ENCODE peak calls at places on chromosomes 1 and 21, in five cellular contexts. One of them, this sample, is unnamed.
A peak's percentile ranks its signal among the peaks of the same experiment; 100 is the strongest.

GRCh38 chr1:181603735-181604410 is 120.6 kb downstream of the CACNA1E start:
- DNase-seq in COR-L47: no peak
- DNase-seq in stimulated activated CD8-positive, alpha-beta memory T cell treated with anti-CD3 and anti-CD28 coated beads, Interleukin-4, amount 100 ng/mL, for 1 hour: no peak
- DNase-seq in mucosa of descending colon: peak; percentile 7
- DNase-seq in stimulated activated CD4-positive, alpha-beta T cell treated with anti-CD3 and anti-CD28 coated beads, Interleukin-15, amount 100 ng/mL, for 1 hour: no peak
- DNase-seq in this sample: no peak

GRCh38 chr1:37795340-37796110 is 1.9 kb downstream of the MANEAL start:
- DNase-seq in COR-L47: peak; percentile 43
- DNase-seq in stimulated activated CD8-positive, alpha-beta memory T cell treated with anti-CD3 and anti-CD28 coated beads, Interleukin-4, amount 100 ng/mL, for 1 hour: no peak
- DNase-seq in mucosa of descending colon: peak; percentile 82
- DNase-seq in stimulated activated CD4-positive, alpha-beta T cell treated with anti-CD3 and anti-CD28 coated beads, Interleukin-15, amount 100 ng/mL, for 1 hour: no peak
- DNase-seq in this sample: peak; percentile 39

GRCh38 chr1:17438977-17439249 is 564 bp downstream of the RCC2 start:
- DNase-seq in COR-L47: no peak
- DNase-seq in stimulated activated CD8-positive, alpha-beta memory T cell treated with anti-CD3 and anti-CD28 coated beads, Interleukin-4, amount 100 ng/mL, for 1 hour: no peak
- DNase-seq in mucosa of descending colon: no peak
- DNase-seq in stimulated activated CD4-positive, alpha-beta T cell treated with anti-CD3 and anti-CD28 coated beads, Interleukin-15, amount 100 ng/mL, for 1 hour: no peak
- DNase-seq in this sample: peak; percentile 19

GRCh38 chr21:27382404-27382803 is 415.5 kb upstream of the ADAMTS5 start:
- DNase-seq in COR-L47: no peak
- DNase-seq in stimulated activated CD8-positive, alpha-beta memory T cell treated with anti-CD3 and anti-CD28 coated beads, Interleukin-4, amount 100 ng/mL, for 1 hour: no peak
- DNase-seq in mucosa of descending colon: no peak
- DNase-seq in stimulated activated CD4-positive, alpha-beta T cell treated with anti-CD3 and anti-CD28 coated beads, Interleukin-15, amount 100 ng/mL, for 1 hour: no peak
- DNase-seq in this sample: no peak

GRCh38 chr1:32965251-32965643 is 638 bp upstream of the RNF19B start:
- DNase-seq in COR-L47: no peak
- DNase-seq in stimulated activated CD8-positive, alpha-beta memory T cell treated with anti-CD3 and anti-CD28 coated beads, Interleukin-4, amount 100 ng/mL, for 1 hour: no peak
- DNase-seq in mucosa of descending colon: no peak
- DNase-seq in stimulated activated CD4-positive, alpha-beta T cell treated with anti-CD3 and anti-CD28 coated beads, Interleukin-15, amount 100 ng/mL, for 1 hour: no peak
- DNase-seq in this sample: no peak

GRCh38 chr1:39952359-39953110 is 2.4 kb upstream of the MFSD2A start:
- DNase-seq in COR-L47: peak; percentile 97
- DNase-seq in stimulated activated CD8-positive, alpha-beta memory T cell treated with anti-CD3 and anti-CD28 coated beads, Interleukin-4, amount 100 ng/mL, for 1 hour: no peak
- DNase-seq in mucosa of descending colon: no peak
- DNase-seq in stimulated activated CD4-positive, alpha-beta T cell treated with anti-CD3 and anti-CD28 coated beads, Interleukin-15, amount 100 ng/mL, for 1 hour: no peak
- DNase-seq in this sample: no peak

GRCh38 chr1:3060112-3060511 is 8.9 kb upstream of the PRDM16 start:
- DNase-seq in COR-L47: no peak
- DNase-seq in stimulated activated CD8-positive, alpha-beta memory T cell treated with anti-CD3 and anti-CD28 coated beads, Interleukin-4, amount 100 ng/mL, for 1 hour: no peak
- DNase-seq in mucosa of descending colon: no peak
- DNase-seq in stimulated activated CD4-positive, alpha-beta T cell treated with anti-CD3 and anti-CD28 coated beads, Interleukin-15, amount 100 ng/mL, for 1 hour: no peak
- DNase-seq in this sample: no peak

GRCh38 chr1:43994794-43995790 is 3.7 kb downstream of the CCDC24 start:
- DNase-seq in COR-L47: no peak
- DNase-seq in stimulated activated CD8-positive, alpha-beta memory T cell treated with anti-CD3 and anti-CD28 coated beads, Interleukin-4, amount 100 ng/mL, for 1 hour: no peak
- DNase-seq in mucosa of descending colon: no peak
- DNase-seq in stimulated activated CD4-positive, alpha-beta T cell treated with anti-CD3 and anti-CD28 coated beads, Interleukin-15, amount 100 ng/mL, for 1 hour: no peak
- DNase-seq in this sample: no peak

GRCh38 chr1:170145691-170146676 is at the start of gene NTMT2:
- DNase-seq in COR-L47: peak; percentile 94
- DNase-seq in stimulated activated CD8-positive, alpha-beta memory T cell treated with anti-CD3 and anti-CD28 coated beads, Interleukin-4, amount 100 ng/mL, for 1 hour: no peak
- DNase-seq in mucosa of descending colon: no peak
- DNase-seq in stimulated activated CD4-positive, alpha-beta T cell treated with anti-CD3 and anti-CD28 coated beads, Interleukin-15, amount 100 ng/mL, for 1 hour: no peak
- DNase-seq in this sample: no peak

GRCh38 chr21:37220433-37220980 is 46.6 kb downstream of the VPS26C start:
- DNase-seq in COR-L47: peak; percentile 63
- DNase-seq in stimulated activated CD8-positive, alpha-beta memory T cell treated with anti-CD3 and anti-CD28 coated beads, Interleukin-4, amount 100 ng/mL, for 1 hour: no peak
- DNase-seq in mucosa of descending colon: peak; percentile 22
- DNase-seq in stimulated activated CD4-positive, alpha-beta T cell treated with anti-CD3 and anti-CD28 coated beads, Interleukin-15, amount 100 ng/mL, for 1 hour: no peak
- DNase-seq in this sample: no peak

GRCh38 chr1:13540871-13541270 is 27.1 kb upstream of the LRRC38 start:
- DNase-seq in COR-L47: no peak
- DNase-seq in stimulated activated CD8-positive, alpha-beta memory T cell treated with anti-CD3 and anti-CD28 coated beads, Interleukin-4, amount 100 ng/mL, for 1 hour: no peak
- DNase-seq in mucosa of descending colon: no peak
- DNase-seq in stimulated activated CD4-positive, alpha-beta T cell treated with anti-CD3 and anti-CD28 coated beads, Interleukin-15, amount 100 ng/mL, for 1 hour: no peak
- DNase-seq in this sample: no peak

GRCh38 chr1:111833334-111833733 is 77.6 kb downstream of the DDX20 start:
- DNase-seq in COR-L47: no peak
- DNase-seq in stimulated activated CD8-positive, alpha-beta memory T cell treated with anti-CD3 and anti-CD28 coated beads, Interleukin-4, amount 100 ng/mL, for 1 hour: no peak
- DNase-seq in mucosa of descending colon: no peak
- DNase-seq in stimulated activated CD4-positive, alpha-beta T cell treated with anti-CD3 and anti-CD28 coated beads, Interleukin-15, amount 100 ng/mL, for 1 hour: no peak
- DNase-seq in this sample: no peak

GRCh38 chr1:10761503-10762152 is 34.8 kb downstream of the CASZ1 start:
- DNase-seq in COR-L47: no peak
- DNase-seq in stimulated activated CD8-positive, alpha-beta memory T cell treated with anti-CD3 and anti-CD28 coated beads, Interleukin-4, amount 100 ng/mL, for 1 hour: no peak
- DNase-seq in mucosa of descending colon: peak; percentile 65
- DNase-seq in stimulated activated CD4-positive, alpha-beta T cell treated with anti-CD3 and anti-CD28 coated beads, Interleukin-15, amount 100 ng/mL, for 1 hour: no peak
- DNase-seq in this sample: peak; percentile 4

GRCh38 chr1:184693011-184693410 is 61.6 kb downstream of the EDEM3 start:
- DNase-seq in COR-L47: no peak
- DNase-seq in stimulated activated CD8-positive, alpha-beta memory T cell treated with anti-CD3 and anti-CD28 coated beads, Interleukin-4, amount 100 ng/mL, for 1 hour: no peak
- DNase-seq in mucosa of descending colon: no peak
- DNase-seq in stimulated activated CD4-positive, alpha-beta T cell treated with anti-CD3 and anti-CD28 coated beads, Interleukin-15, amount 100 ng/mL, for 1 hour: no peak
- DNase-seq in this sample: no peak

GRCh38 chr1:39620659-39621165 is 18.7 kb downstream of the HEYL start:
- DNase-seq in COR-L47: no peak
- DNase-seq in stimulated activated CD8-positive, alpha-beta memory T cell treated with anti-CD3 and anti-CD28 coated beads, Interleukin-4, amount 100 ng/mL, for 1 hour: no peak
- DNase-seq in mucosa of descending colon: no peak
- DNase-seq in stimulated activated CD4-positive, alpha-beta T cell treated with anti-CD3 and anti-CD28 coated beads, Interleukin-15, amount 100 ng/mL, for 1 hour: no peak
- DNase-seq in this sample: no peak

GRCh38 chr1:182056596-182057366 is 4.7 kb downstream of the ZNF648 start:
- DNase-seq in COR-L47: no peak
- DNase-seq in stimulated activated CD8-positive, alpha-beta memory T cell treated with anti-CD3 and anti-CD28 coated beads, Interleukin-4, amount 100 ng/mL, for 1 hour: no peak
- DNase-seq in mucosa of descending colon: peak; percentile 21
- DNase-seq in stimulated activated CD4-positive, alpha-beta T cell treated with anti-CD3 and anti-CD28 coated beads, Interleukin-15, amount 100 ng/mL, for 1 hour: no peak
- DNase-seq in this sample: no peak

GRCh38 chr1:7705908-7706216 is 65.2 kb upstream of the VAMP3 start:
- DNase-seq in COR-L47: no peak
- DNase-seq in stimulated activated CD8-positive, alpha-beta memory T cell treated with anti-CD3 and anti-CD28 coated beads, Interleukin-4, amount 100 ng/mL, for 1 hour: no peak
- DNase-seq in mucosa of descending colon: no peak
- DNase-seq in stimulated activated CD4-positive, alpha-beta T cell treated with anti-CD3 and anti-CD28 coated beads, Interleukin-15, amount 100 ng/mL, for 1 hour: no peak
- DNase-seq in this sample: no peak

GRCh38 chr1:160755864-160756616 is 17.0 kb downstream of the SLAMF7 start:
- DNase-seq in COR-L47: no peak
- DNase-seq in stimulated activated CD8-positive, alpha-beta memory T cell treated with anti-CD3 and anti-CD28 coated beads, Interleukin-4, amount 100 ng/mL, for 1 hour: no peak
- DNase-seq in mucosa of descending colon: no peak
- DNase-seq in stimulated activated CD4-positive, alpha-beta T cell treated with anti-CD3 and anti-CD28 coated beads, Interleukin-15, amount 100 ng/mL, for 1 hour: no peak
- DNase-seq in this sample: peak; percentile 31

GRCh38 chr1:244106837-244107491 is 55.9 kb downstream of the ZBTB18 start:
- DNase-seq in COR-L47: no peak
- DNase-seq in stimulated activated CD8-positive, alpha-beta memory T cell treated with anti-CD3 and anti-CD28 coated beads, Interleukin-4, amount 100 ng/mL, for 1 hour: no peak
- DNase-seq in mucosa of descending colon: no peak
- DNase-seq in stimulated activated CD4-positive, alpha-beta T cell treated with anti-CD3 and anti-CD28 coated beads, Interleukin-15, amount 100 ng/mL, for 1 hour: no peak
- DNase-seq in this sample: no peak

GRCh38 chr1:180631197-180631765 is 541 bp upstream of the XPR1 start:
- DNase-seq in COR-L47: no peak
- DNase-seq in stimulated activated CD8-positive, alpha-beta memory T cell treated with anti-CD3 and anti-CD28 coated beads, Interleukin-4, amount 100 ng/mL, for 1 hour: no peak
- DNase-seq in mucosa of descending colon: peak; percentile 14
- DNase-seq in stimulated activated CD4-positive, alpha-beta T cell treated with anti-CD3 and anti-CD28 coated beads, Interleukin-15, amount 100 ng/mL, for 1 hour: no peak
- DNase-seq in this sample: no peak

GRCh38 chr21:36747815-36748381 is 49.0 kb downstream of the SIM2 start:
- DNase-seq in COR-L47: no peak
- DNase-seq in stimulated activated CD8-positive, alpha-beta memory T cell treated with anti-CD3 and anti-CD28 coated beads, Interleukin-4, amount 100 ng/mL, for 1 hour: no peak
- DNase-seq in mucosa of descending colon: peak; percentile 70
- DNase-seq in stimulated activated CD4-positive, alpha-beta T cell treated with anti-CD3 and anti-CD28 coated beads, Interleukin-15, amount 100 ng/mL, for 1 hour: no peak
- DNase-seq in this sample: no peak

GRCh38 chr1:43625063-43625780 is 24.7 kb upstream of the KDM4A start:
- DNase-seq in COR-L47: no peak
- DNase-seq in stimulated activated CD8-positive, alpha-beta memory T cell treated with anti-CD3 and anti-CD28 coated beads, Interleukin-4, amount 100 ng/mL, for 1 hour: no peak
- DNase-seq in mucosa of descending colon: no peak
- DNase-seq in stimulated activated CD4-positive, alpha-beta T cell treated with anti-CD3 and anti-CD28 coated beads, Interleukin-15, amount 100 ng/mL, for 1 hour: no peak
- DNase-seq in this sample: no peak

GRCh38 chr21:43654806-43655489 is 4.3 kb downstream of the HSF2BP start:
- DNase-seq in COR-L47: no peak
- DNase-seq in stimulated activated CD8-positive, alpha-beta memory T cell treated with anti-CD3 and anti-CD28 coated beads, Interleukin-4, amount 100 ng/mL, for 1 hour: no peak
- DNase-seq in mucosa of descending colon: no peak
- DNase-seq in stimulated activated CD4-positive, alpha-beta T cell treated with anti-CD3 and anti-CD28 coated beads, Interleukin-15, amount 100 ng/mL, for 1 hour: no peak
- DNase-seq in this sample: no peak